ENCODE peak calls at places on chromosome 4, in six cellular contexts. M is naive thymus-derived CD4-positive, alpha-beta T cell; D is fibroblast of lung; C is fibroblast of pulmonary artery; U is tibial artery; N is ovary. B is an unnamed sample.
A peak's percentile ranks its signal among the peaks of the same experiment; 100 is the strongest.

GRCh38 chr4:181193162-181193930 is 1049.9 kb upstream of the TENM3 start:
- DNase-seq in M (no peak), D (peak; percentile 16), C (no peak), U (no peak), N (no peak), B (no peak)

GRCh38 chr4:88012652-88013051 is 5.2 kb downstream of the PKD2 start:
- DNase-seq in M (no peak), D (no peak), C (no peak), U (no peak), N (no peak), B (no peak)

GRCh38 chr4:161767116-161767515 is 396.7 kb downstream of the FSTL5 start:
- DNase-seq in M (no peak), D (peak; percentile 94), C (peak; percentile 38), U (no peak), N (no peak), B (no peak)

GRCh38 chr4:153215976-153216375 is 11.7 kb downstream of the TRIM2 start:
- DNase-seq in M (no peak), D (no peak), C (no peak), U (no peak), N (no peak), B (no peak)

GRCh38 chr4:173014113-173014558 is 154.5 kb upstream of the GALNT7 start:
- DNase-seq in M (no peak), D (peak; percentile 85), C (peak; percentile 68), U (no peak), N (no peak), B (no peak)

GRCh38 chr4:37892641-37893040 is 1.8 kb downstream of the TBC1D1 start:
- DNase-seq in M (peak; percentile 18), D (no peak), C (no peak), U (peak; percentile 32), N (no peak), B (no peak)

GRCh38 chr4:136690363-136690762 is 841.9 kb downstream of the PCDH18 start:
- DNase-seq in M (no peak), D (peak; percentile 25), C (no peak), U (no peak), N (no peak), B (no peak)

GRCh38 chr4:7506119-7506518 is 71.4 kb upstream of the PSAPL1 start:
- DNase-seq in M (no peak), D (peak; percentile 62), C (no peak), U (no peak), N (no peak), B (no peak)

GRCh38 chr4:154329268-154329858 is 162.2 kb downstream of the DCHS2 start:
- DNase-seq in M (peak; percentile 9), D (peak; percentile 10), C (peak; percentile 46), U (no peak), N (no peak), B (peak; percentile 17)

GRCh38 chr4:6562931-6563901 is 11.8 kb upstream of the MAN2B2 start:
- DNase-seq in M (no peak), D (peak; percentile 30), C (no peak), U (no peak), N (no peak), B (no peak)

GRCh38 chr4:139795915-139796314 is 130.3 kb downstream of the MGST2 start:
- DNase-seq in M (no peak), D (no peak), C (no peak), U (no peak), N (no peak), B (no peak)

GRCh38 chr4:179095585-179096228 is 1653.5 kb upstream of the AGA start:
- DNase-seq in M (no peak), D (peak; percentile 46), C (peak; percentile 12), U (no peak), N (no peak), B (peak; percentile 46)

GRCh38 chr4:112145326-112145819 is at the start of gene FAM241A:
- DNase-seq in M (peak; percentile 89), D (peak; percentile 75), C (peak; percentile 85), U (peak; percentile 88), N (peak; percentile 90), B (peak; percentile 56)

GRCh38 chr4:184000457-184001395 is 95.6 kb downstream of the STOX2 start:
- DNase-seq in M (no peak), D (no peak), C (no peak), U (no peak), N (no peak), B (no peak)

GRCh38 chr4:120765271-120765985 is 157.1 kb downstream of the PRDM5 start:
- DNase-seq in M (no peak), D (no peak), C (no peak), U (no peak), N (no peak), B (no peak)

GRCh38 chr4:59135248-59135802 is 2025.1 kb upstream of the IGFBP7 start:
- DNase-seq in M (no peak), D (no peak), C (no peak), U (no peak), N (no peak), B (no peak)

GRCh38 chr4:54228064-54228527 is 997 bp upstream of the PDGFRA start:
- DNase-seq in M (no peak), D (peak; percentile 68), C (peak; percentile 90), U (peak; percentile 75), N (peak; percentile 93), B (no peak)

GRCh38 chr4:126192506-126192905 is 877.8 kb downstream of the FAT4 start:
- DNase-seq in M (no peak), D (no peak), C (no peak), U (no peak), N (no peak), B (no peak)

GRCh38 chr4:3036131-3036952 is 38.0 kb downstream of the HTT-AS start:
- DNase-seq in M (no peak), D (no peak), C (no peak), U (no peak), N (no peak), B (no peak)

GRCh38 chr4:81786770-81787169 is 315.1 kb upstream of the RASGEF1B start:
- DNase-seq in M (no peak), D (no peak), C (no peak), U (no peak), N (no peak), B (no peak)

GRCh38 chr4:47474799-47475198 is 10.3 kb upstream of the ATP10D start:
- DNase-seq in M (no peak), D (no peak), C (no peak), U (no peak), N (no peak), B (no peak)

GRCh38 chr4:2428496-2429213 is 9.9 kb downstream of the CFAP99 start:
- DNase-seq in M (no peak), D (no peak), C (no peak), U (no peak), N (no peak), B (no peak)

GRCh38 chr4:40733752-40734151 is 16.0 kb upstream of the NSUN7 start:
- DNase-seq in M (no peak), D (no peak), C (no peak), U (no peak), N (no peak), B (no peak)

GRCh38 chr4:13524504-13525243 is 19.6 kb downstream of the NKX3-2 start:
- DNase-seq in M (no peak), D (peak; percentile 73), C (peak; percentile 36), U (no peak), N (no peak), B (no peak)

GRCh38 chr4:2272828-2273120 is 10.9 kb upstream of the MXD4 start:
- DNase-seq in M (no peak), D (no peak), C (no peak), U (no peak), N (no peak), B (no peak)

GRCh38 chr4:14529653-14530052 is 472.6 kb upstream of the CPEB2 start:
- DNase-seq in M (no peak), D (peak; percentile 5), C (peak; percentile 2), U (no peak), N (no peak), B (no peak)

DNA sequence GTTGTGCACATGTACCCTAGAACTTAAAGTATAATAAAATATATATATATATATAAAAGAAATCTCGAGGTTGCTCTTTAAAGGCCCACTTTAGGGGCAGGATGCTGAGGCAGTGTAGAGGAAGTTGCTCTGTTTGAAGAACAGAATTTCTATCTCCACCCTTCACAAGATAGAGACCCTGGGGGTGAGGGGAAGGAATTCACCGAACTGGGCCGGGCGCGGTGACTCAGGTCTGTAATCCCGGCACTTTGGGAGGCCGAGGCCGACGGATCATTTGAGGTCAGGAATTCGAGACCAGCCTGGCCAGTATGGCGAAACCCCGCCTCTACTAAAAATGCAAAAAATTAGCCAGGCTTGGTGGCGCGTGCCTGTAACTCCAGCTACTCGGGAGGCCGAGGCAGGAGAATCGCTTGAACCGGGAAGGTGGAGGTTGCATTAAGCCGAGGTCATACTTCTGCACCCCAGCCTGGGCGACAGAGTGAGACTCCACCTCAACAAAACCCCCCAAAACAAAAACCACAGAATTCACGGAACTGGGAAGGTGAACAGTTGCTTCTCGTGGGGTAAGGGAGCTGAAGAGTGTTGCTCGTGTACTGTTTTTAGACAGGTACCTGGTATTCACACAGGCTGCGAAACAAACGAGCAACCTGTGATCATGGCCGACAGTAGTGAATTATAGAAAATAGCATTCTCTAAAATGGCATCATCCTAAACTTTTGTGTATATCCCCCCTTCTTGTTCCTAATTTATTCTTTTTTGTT is 6.2 kb downstream of the PLAC8 start:
- DNase-seq in M (peak; percentile 59), D (no peak), C (no peak), U (no peak), N (no peak), B (no peak)
- H3K4me3 ChIP-seq in M (peak overlapping the region; percentile 82), D (no peak overlapping the region), C (no peak overlapping the region), U (no peak overlapping the region), N (no peak overlapping the region), B (no peak overlapping the region)

GRCh38 chr4:45944000-45944399 is 179.9 kb downstream of the GABRG1 start:
- DNase-seq in M (no peak), D (no peak), C (no peak), U (no peak), N (no peak), B (peak; percentile 1)

GRCh38 chr4:45939056-45939455 is 184.8 kb downstream of the GABRG1 start:
- DNase-seq in M (no peak), D (no peak), C (no peak), U (no peak), N (no peak), B (no peak)
- H3K4me3 ChIP-seq in M (no peak overlapping the region), D (no peak overlapping the region), C (no peak overlapping the region), U (no peak overlapping the region), N (no peak overlapping the region), B (no peak overlapping the region)

GRCh38 chr4:141248029-141248428 is 27.3 kb downstream of the ZNF330 start:
- DNase-seq in M (no peak), D (peak; percentile 48), C (peak; percentile 77), U (no peak), N (no peak), B (no peak)
- H3K4me3 ChIP-seq in M (no peak overlapping the region), D (no peak overlapping the region), C (no peak overlapping the region), U (no peak overlapping the region), N (no peak overlapping the region), B (no peak overlapping the region)

GRCh38 chr4:158808399-158808798 is 39.6 kb downstream of the FNIP2 start:
- DNase-seq in M (no peak), D (no peak), C (no peak), U (no peak), N (no peak), B (no peak)

GRCh38 chr4:158805628-158806471 is 37.0 kb downstream of the FNIP2 start:
- DNase-seq in M (no peak), D (no peak), C (no peak), U (peak; percentile 49), N (no peak), B (no peak)

GRCh38 chr4:158810487-158811215 is 41.8 kb downstream of the FNIP2 start:
- DNase-seq in M (no peak), D (peak; percentile 100), C (peak; percentile 96), U (peak; percentile 88), N (peak; percentile 62), B (no peak)

GRCh38 chr4:158809611-158810486 is 41.0 kb downstream of the FNIP2 start:
- DNase-seq in M (peak; percentile 45), D (peak; percentile 99), C (peak; percentile 88), U (peak; percentile 51), N (no peak), B (peak; percentile 70)

GRCh38 chr4:158807696-158808095 is 38.9 kb downstream of the FNIP2 start:
- DNase-seq in M (no peak), D (no peak), C (no peak), U (no peak), N (no peak), B (no peak)
- H3K4me3 ChIP-seq in M (no peak overlapping the region), D (no peak overlapping the region), C (no peak overlapping the region), U (no peak overlapping the region), N (no peak overlapping the region), B (no peak overlapping the region)